ENCODE peak calls at places on chromosomes 5 and 9, in nine cellular contexts. U is nephron progenitor cell, A is H4, S is upper lobe of right lung, X is T-helper 17 cell, Y is RPMI8226, K is lower leg skin, F is right atrium auricular region, D is right lobe of liver. P is an unnamed sample.

GRCh38 chr9:72131206-72131605 is 18.0 kb upstream of the GDA start:
- DNase-seq in U (no peak), A (no peak), S (no peak), X (no peak), Y (no peak), K (no peak), F (no peak), D (no peak), P (no peak)

GRCh38 chr5:1542755-1543154 is 19.0 kb upstream of the LPCAT1 start:
- DNase-seq in U (no peak), A (peak), S (peak), X (no peak), Y (no peak), K (peak), F (peak), D (no peak), P (no peak)

GRCh38 chr9:102867488-102867887 is 127.6 kb upstream of the CYLC2 start:
- DNase-seq in U (no peak), A (peak), S (no peak), X (no peak), Y (no peak), K (no peak), F (no peak), D (no peak), P (peak)

GRCh38 chr9:122032346-122032745 is 60.8 kb downstream of the TTLL11 start:
- DNase-seq in U (no peak), A (no peak), S (no peak), X (no peak), Y (no peak), K (no peak), F (no peak), D (no peak), P (no peak)

GRCh38 chr5:135266301-135266630 is 132.8 kb downstream of the MACROH2A1 start:
- DNase-seq in U (no peak), A (no peak), S (no peak), X (no peak), Y (no peak), K (no peak), F (no peak), D (no peak), P (no peak)

GRCh38 chr9:69667306-69667705 is 4.9 kb downstream of the APBA1 start:
- DNase-seq in U (no peak), A (no peak), S (no peak), X (no peak), Y (no peak), K (no peak), F (no peak), D (no peak), P (no peak)

GRCh38 chr9:136847065-136847826 is 2.0 kb upstream of the PHPT1 start:
- DNase-seq in U (peak), A (no peak), S (peak), X (no peak), Y (peak), K (no peak), F (no peak), D (no peak), P (peak)

GRCh38 chr9:88706193-88707112 is 171.5 kb downstream of the NXNL2 start:
- DNase-seq in U (peak), A (no peak), S (no peak), X (no peak), Y (no peak), K (no peak), F (no peak), D (peak), P (no peak)

GRCh38 chr9:89792189-89793123 is 187.6 kb downstream of the GADD45G start:
- DNase-seq in U (no peak), A (no peak), S (no peak), X (no peak), Y (no peak), K (no peak), F (no peak), D (peak), P (no peak)

GRCh38 chr9:109098221-109098959 is 21.4 kb downstream of the TMEM245 start:
- DNase-seq in U (peak), A (peak), S (no peak), X (no peak), Y (no peak), K (no peak), F (no peak), D (no peak), P (peak)

GRCh38 chr5:101995585-101995984 is 300.5 kb downstream of the SLCO4C1 start:
- DNase-seq in U (no peak), A (no peak), S (no peak), X (no peak), Y (no peak), K (no peak), F (no peak), D (no peak), P (no peak)

GRCh38 chr9:37329576-37329975 is 92.9 kb upstream of the GRHPR start:
- DNase-seq in U (no peak), A (peak), S (no peak), X (no peak), Y (peak), K (no peak), F (no peak), D (no peak), P (no peak)

GRCh38 chr5:125703616-125704015 is 719.6 kb upstream of the GRAMD2B start:
- DNase-seq in U (no peak), A (no peak), S (no peak), X (no peak), Y (no peak), K (no peak), F (no peak), D (no peak), P (no peak)

GRCh38 chr9:115606851-115607250 is 488.9 kb upstream of the TNC start:
- DNase-seq in U (no peak), A (no peak), S (no peak), X (no peak), Y (no peak), K (no peak), F (no peak), D (no peak), P (no peak)

GRCh38 chr5:142025637-142026036 is 12.8 kb upstream of the GNPDA1 start:
- DNase-seq in U (no peak), A (no peak), S (no peak), X (no peak), Y (no peak), K (no peak), F (no peak), D (no peak), P (no peak)

GRCh38 chr9:34430843-34431437 is 27.4 kb downstream of the FAM219A start:
- DNase-seq in U (peak), A (peak), S (no peak), X (no peak), Y (peak), K (peak), F (peak), D (peak), P (peak)

GRCh38 chr5:164341056-164341619 is 835.7 kb downstream of the MAT2B start:
- DNase-seq in U (no peak), A (no peak), S (no peak), X (no peak), Y (no peak), K (no peak), F (no peak), D (no peak), P (no peak)

GRCh38 chr9:37408933-37409710 is 13.4 kb upstream of the GRHPR start:
- DNase-seq in U (no peak), A (no peak), S (no peak), X (peak), Y (peak), K (no peak), F (no peak), D (no peak), P (no peak)

GRCh38 chr9:130023147-130023787 is 19.7 kb downstream of the FNBP1 start:
- DNase-seq in U (no peak), A (no peak), S (no peak), X (no peak), Y (no peak), K (no peak), F (no peak), D (no peak), P (no peak)